ENCODE peak calls at places on chromosomes 7 and 10, in four cellular contexts. L is stimulated activated CD8-positive, alpha-beta memory T cell treated with anti-CD3 and anti-CD28 coated beads, Interleukin-2, amount 100 ng/mL, for 1 hour; P is caudate nucleus; V is G401. U is an unnamed sample.

GRCh38 chr10:98664329-98665042 is 217.8 kb upstream of the HPS1 start:
- DNase-seq in L (no peak), P (no peak), V (no peak), U (peak; percentile 45)

GRCh38 chr7:5283421-5284303 is 919 bp downstream of the SLC29A4 start:
- DNase-seq in L (no peak), P (no peak), V (peak; percentile 4), U (no peak)

GRCh38 chr10:62095341-62096071 is 173.1 kb downstream of the RTKN2 start:
- DNase-seq in L (no peak), P (no peak), V (no peak), U (no peak)

GRCh38 chr7:56175086-56175760 is 59.0 kb upstream of the NUPR2 start:
- DNase-seq in L (no peak), P (no peak), V (no peak), U (no peak)

GRCh38 chr10:128695931-128696330 is 569.7 kb upstream of the MKI67 start:
- DNase-seq in L (no peak), P (no peak), V (no peak), U (no peak)

GRCh38 chr10:85238676-85239075 is 910.3 kb downstream of the CCSER2 start:
- DNase-seq in L (no peak), P (no peak), V (no peak), U (no peak)

GRCh38 chr10:51915031-51915542 is 215.7 kb upstream of the CSTF2T start:
- DNase-seq in L (no peak), P (no peak), V (no peak), U (no peak)

GRCh38 chr10:17175551-17175950 is 25.9 kb downstream of the TRDMT1 start:
- DNase-seq in L (no peak), P (no peak), V (no peak), U (no peak)

GRCh38 chr7:12771378-12771877 is 84.0 kb downstream of the ARL4A start:
- DNase-seq in L (no peak), P (peak; percentile 11), V (peak; percentile 20), U (no peak)

GRCh38 chr10:21173964-21174669 is 277.0 kb upstream of the NEBL start:
- DNase-seq in L (no peak), P (peak; percentile 73), V (peak; percentile 71), U (peak; percentile 42)